ENCODE peak calls at places on chromosomes 16 and 17, in seven cellular contexts. One of them, this sample, is unnamed.

GRCh38 chr17:78609198-78609597 is 32.0 kb upstream of the DNAH17 start:
- DNase-seq in transverse colon: no peak
- DNase-seq in CD4-positive, alpha-beta T cell: no peak
- DNase-seq in AG04450: no peak
- DNase-seq in neural crest cell: no peak
- DNase-seq in H9: no peak
- DNase-seq in fibroblast of the aortic adventitia: no peak
- DNase-seq in this sample: no peak

GRCh38 chr16:21097151-21097550 is 53.5 kb downstream of the DNAH3 start:
- DNase-seq in transverse colon: no peak
- DNase-seq in CD4-positive, alpha-beta T cell: no peak
- DNase-seq in AG04450: no peak
- DNase-seq in neural crest cell: no peak
- DNase-seq in H9: no peak
- DNase-seq in fibroblast of the aortic adventitia: peak; percentile 32
- DNase-seq in this sample: no peak

GRCh38 chr16:78894872-78895271 is 705.7 kb downstream of the MAF start:
- DNase-seq in transverse colon: no peak
- DNase-seq in CD4-positive, alpha-beta T cell: no peak
- DNase-seq in AG04450: no peak
- DNase-seq in neural crest cell: no peak
- DNase-seq in H9: no peak
- DNase-seq in fibroblast of the aortic adventitia: no peak
- DNase-seq in this sample: no peak

GRCh38 chr17:1413281-1413791 is 13.3 kb upstream of the YWHAE start:
- DNase-seq in transverse colon: peak; percentile 26
- DNase-seq in CD4-positive, alpha-beta T cell: no peak
- DNase-seq in AG04450: no peak
- DNase-seq in neural crest cell: no peak
- DNase-seq in H9: no peak
- DNase-seq in fibroblast of the aortic adventitia: peak; percentile 95
- DNase-seq in this sample: peak; percentile 57

GRCh38 chr17:7380321-7380720 is 568 bp upstream of the TNK1 start:
- DNase-seq in transverse colon: peak; percentile 68
- DNase-seq in CD4-positive, alpha-beta T cell: no peak
- DNase-seq in AG04450: no peak
- DNase-seq in neural crest cell: no peak
- DNase-seq in H9: peak; percentile 64
- DNase-seq in fibroblast of the aortic adventitia: peak; percentile 74
- DNase-seq in this sample: no peak

GRCh38 chr17:72439893-72440502 is 319.2 kb downstream of the SOX9 start:
- DNase-seq in transverse colon: no peak
- DNase-seq in CD4-positive, alpha-beta T cell: no peak
- DNase-seq in AG04450: no peak
- DNase-seq in neural crest cell: no peak
- DNase-seq in H9: no peak
- DNase-seq in fibroblast of the aortic adventitia: no peak
- DNase-seq in this sample: no peak

GRCh38 chr17:59558953-59559352 is 6.5 kb upstream of the DHX40 start:
- DNase-seq in transverse colon: no peak
- DNase-seq in CD4-positive, alpha-beta T cell: no peak
- DNase-seq in AG04450: no peak
- DNase-seq in neural crest cell: no peak
- DNase-seq in H9: no peak
- DNase-seq in fibroblast of the aortic adventitia: peak; percentile 56
- DNase-seq in this sample: no peak

GRCh38 chr16:27880312-27880711 is 183.2 kb downstream of the GSG1L start:
- DNase-seq in transverse colon: no peak
- DNase-seq in CD4-positive, alpha-beta T cell: no peak
- DNase-seq in AG04450: no peak
- DNase-seq in neural crest cell: no peak
- DNase-seq in H9: no peak
- DNase-seq in fibroblast of the aortic adventitia: no peak
- DNase-seq in this sample: no peak

GRCh38 chr17:80859004-80859941 is 132.4 kb upstream of the CHMP6 start:
- DNase-seq in transverse colon: peak; percentile 61
- DNase-seq in CD4-positive, alpha-beta T cell: no peak
- DNase-seq in AG04450: peak; percentile 85
- DNase-seq in neural crest cell: no peak
- DNase-seq in H9: peak; percentile 67
- DNase-seq in fibroblast of the aortic adventitia: peak; percentile 94
- DNase-seq in this sample: no peak

GRCh38 chr17:48011405-48012150 is 26.0 kb downstream of the COPZ2 start:
- DNase-seq in transverse colon: peak; percentile 49
- DNase-seq in CD4-positive, alpha-beta T cell: peak; percentile 39
- DNase-seq in AG04450: no peak
- DNase-seq in neural crest cell: no peak
- DNase-seq in H9: peak; percentile 79
- DNase-seq in fibroblast of the aortic adventitia: peak; percentile 40
- DNase-seq in this sample: peak; percentile 74

GRCh38 chr16:24344791-24345190 is 88.7 kb downstream of the CACNG3 start:
- DNase-seq in transverse colon: no peak
- DNase-seq in CD4-positive, alpha-beta T cell: no peak
- DNase-seq in AG04450: no peak
- DNase-seq in neural crest cell: no peak
- DNase-seq in H9: no peak
- DNase-seq in fibroblast of the aortic adventitia: no peak
- DNase-seq in this sample: no peak

GRCh38 chr16:56589141-56590039 is at the start of gene MT3:
- DNase-seq in transverse colon: peak; percentile 38
- DNase-seq in CD4-positive, alpha-beta T cell: no peak
- DNase-seq in AG04450: no peak
- DNase-seq in neural crest cell: no peak
- DNase-seq in H9: peak; percentile 74
- DNase-seq in fibroblast of the aortic adventitia: no peak
- DNase-seq in this sample: no peak

GRCh38 chr16:89722392-89723278 is 1.3 kb downstream of the ZNF276 start:
- DNase-seq in transverse colon: peak; percentile 93
- DNase-seq in CD4-positive, alpha-beta T cell: peak; percentile 81
- DNase-seq in AG04450: no peak
- DNase-seq in neural crest cell: no peak
- DNase-seq in H9: no peak
- DNase-seq in fibroblast of the aortic adventitia: peak; percentile 31
- DNase-seq in this sample: peak; percentile 86

GRCh38 chr17:44655983-44656700 is at the start of gene MEIOC:
- DNase-seq in transverse colon: no peak
- DNase-seq in CD4-positive, alpha-beta T cell: no peak
- DNase-seq in AG04450: no peak
- DNase-seq in neural crest cell: peak; percentile 33
- DNase-seq in H9: peak; percentile 98
- DNase-seq in fibroblast of the aortic adventitia: no peak
- DNase-seq in this sample: peak; percentile 85

GRCh38 chr16:27450836-27451341 is 48.9 kb downstream of the IL21R start:
- DNase-seq in transverse colon: peak; percentile 50
- DNase-seq in CD4-positive, alpha-beta T cell: no peak
- DNase-seq in AG04450: no peak
- DNase-seq in neural crest cell: no peak
- DNase-seq in H9: no peak
- DNase-seq in fibroblast of the aortic adventitia: no peak
- DNase-seq in this sample: no peak

GRCh38 chr16:62225675-62226074 is 189.4 kb upstream of the CDH8 start:
- DNase-seq in transverse colon: peak; percentile 60
- DNase-seq in CD4-positive, alpha-beta T cell: no peak
- DNase-seq in AG04450: no peak
- DNase-seq in neural crest cell: peak; percentile 65
- DNase-seq in H9: peak; percentile 91
- DNase-seq in fibroblast of the aortic adventitia: no peak
- DNase-seq in this sample: no peak

GRCh38 chr17:44084131-44084538 is 13.6 kb downstream of the G6PC3 start:
- DNase-seq in transverse colon: no peak
- DNase-seq in CD4-positive, alpha-beta T cell: peak; percentile 12
- DNase-seq in AG04450: no peak
- DNase-seq in neural crest cell: no peak
- DNase-seq in H9: peak; percentile 78
- DNase-seq in fibroblast of the aortic adventitia: no peak
- DNase-seq in this sample: peak; percentile 62

DNA sequence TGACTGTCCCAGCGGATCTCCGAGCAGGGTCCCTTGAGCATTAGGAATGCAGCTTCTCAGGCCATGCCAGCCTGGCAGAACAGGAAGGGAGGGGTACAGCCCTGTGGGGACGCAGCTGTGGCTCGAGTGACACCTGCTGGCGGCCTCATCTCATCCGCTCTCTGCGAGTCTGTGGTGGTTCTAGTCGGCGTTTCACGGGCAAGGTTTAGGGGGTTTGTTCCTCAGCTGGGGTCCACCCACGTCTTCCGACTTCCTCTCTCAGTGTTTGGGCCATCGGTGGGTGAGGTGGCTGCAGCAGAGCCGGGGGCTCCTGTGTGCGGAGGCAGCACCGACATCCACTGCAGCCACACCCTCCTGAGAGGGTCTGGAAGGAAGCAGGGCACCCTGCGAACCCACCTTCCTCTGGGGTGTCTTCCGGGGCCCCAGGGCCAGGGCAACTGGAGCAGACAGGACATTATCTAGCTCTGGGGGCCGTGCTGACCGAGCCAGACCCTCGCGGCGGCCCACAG is 33.3 kb downstream of the JPH3 start:
- DNase-seq in transverse colon: peak; percentile 66
- DNase-seq in CD4-positive, alpha-beta T cell: peak; percentile 66
- DNase-seq in AG04450: no peak
- DNase-seq in neural crest cell: peak; percentile 55
- DNase-seq in H9: peak; percentile 66
- DNase-seq in fibroblast of the aortic adventitia: peak; percentile 57
- DNase-seq in this sample: peak; percentile 84
- TF ChIP-seq CTCF in transverse colon: peak; percentile 59
- TF ChIP-seq CTCF in CD4-positive, alpha-beta T cell: peak; percentile 79
- TF ChIP-seq CTCF in AG04450: peak; percentile 53
- TF ChIP-seq CTCF in neural crest cell: peak; percentile 61
- TF ChIP-seq CTCF in H9: peak; percentile 76
- TF ChIP-seq CTCF in fibroblast of the aortic adventitia: peak; percentile 69
- TF ChIP-seq CTCF in this sample: peak; percentile 84

GRCh38 chr16:86823125-86823524 is 244.8 kb downstream of the FOXL1 start:
- DNase-seq in transverse colon: no peak
- DNase-seq in CD4-positive, alpha-beta T cell: no peak
- DNase-seq in AG04450: no peak
- DNase-seq in neural crest cell: no peak
- DNase-seq in H9: no peak
- DNase-seq in fibroblast of the aortic adventitia: peak; percentile 24
- DNase-seq in this sample: no peak

GRCh38 chr16:86818701-86819522 is 240.6 kb downstream of the FOXL1 start:
- DNase-seq in transverse colon: no peak
- DNase-seq in CD4-positive, alpha-beta T cell: no peak
- DNase-seq in AG04450: no peak
- DNase-seq in neural crest cell: no peak
- DNase-seq in H9: no peak
- DNase-seq in fibroblast of the aortic adventitia: peak; percentile 29
- DNase-seq in this sample: no peak

GRCh38 chr16:86821933-86822332 is 243.6 kb downstream of the FOXL1 start:
- DNase-seq in transverse colon: no peak
- DNase-seq in CD4-positive, alpha-beta T cell: no peak
- DNase-seq in AG04450: no peak
- DNase-seq in neural crest cell: no peak
- DNase-seq in H9: no peak
- DNase-seq in fibroblast of the aortic adventitia: no peak
- DNase-seq in this sample: no peak

GRCh38 chr16:86816930-86817625 is 238.7 kb downstream of the FOXL1 start:
- DNase-seq in transverse colon: no peak
- DNase-seq in CD4-positive, alpha-beta T cell: no peak
- DNase-seq in AG04450: no peak
- DNase-seq in neural crest cell: no peak
- DNase-seq in H9: no peak
- DNase-seq in fibroblast of the aortic adventitia: no peak
- DNase-seq in this sample: no peak

GRCh38 chr16:86819523-86819887 is 241.2 kb downstream of the FOXL1 start:
- DNase-seq in transverse colon: no peak
- DNase-seq in CD4-positive, alpha-beta T cell: no peak
- DNase-seq in AG04450: no peak
- DNase-seq in neural crest cell: no peak
- DNase-seq in H9: no peak
- DNase-seq in fibroblast of the aortic adventitia: peak; percentile 16
- DNase-seq in this sample: no peak
- TF ChIP-seq CTCF in transverse colon: no peak
- TF ChIP-seq CTCF in CD4-positive, alpha-beta T cell: no peak
- TF ChIP-seq CTCF in AG04450: peak; percentile 48
- TF ChIP-seq CTCF in neural crest cell: no peak
- TF ChIP-seq CTCF in H9: peak; percentile 49
- TF ChIP-seq CTCF in fibroblast of the aortic adventitia: peak; percentile 36
- TF ChIP-seq CTCF in this sample: no peak

DNA sequence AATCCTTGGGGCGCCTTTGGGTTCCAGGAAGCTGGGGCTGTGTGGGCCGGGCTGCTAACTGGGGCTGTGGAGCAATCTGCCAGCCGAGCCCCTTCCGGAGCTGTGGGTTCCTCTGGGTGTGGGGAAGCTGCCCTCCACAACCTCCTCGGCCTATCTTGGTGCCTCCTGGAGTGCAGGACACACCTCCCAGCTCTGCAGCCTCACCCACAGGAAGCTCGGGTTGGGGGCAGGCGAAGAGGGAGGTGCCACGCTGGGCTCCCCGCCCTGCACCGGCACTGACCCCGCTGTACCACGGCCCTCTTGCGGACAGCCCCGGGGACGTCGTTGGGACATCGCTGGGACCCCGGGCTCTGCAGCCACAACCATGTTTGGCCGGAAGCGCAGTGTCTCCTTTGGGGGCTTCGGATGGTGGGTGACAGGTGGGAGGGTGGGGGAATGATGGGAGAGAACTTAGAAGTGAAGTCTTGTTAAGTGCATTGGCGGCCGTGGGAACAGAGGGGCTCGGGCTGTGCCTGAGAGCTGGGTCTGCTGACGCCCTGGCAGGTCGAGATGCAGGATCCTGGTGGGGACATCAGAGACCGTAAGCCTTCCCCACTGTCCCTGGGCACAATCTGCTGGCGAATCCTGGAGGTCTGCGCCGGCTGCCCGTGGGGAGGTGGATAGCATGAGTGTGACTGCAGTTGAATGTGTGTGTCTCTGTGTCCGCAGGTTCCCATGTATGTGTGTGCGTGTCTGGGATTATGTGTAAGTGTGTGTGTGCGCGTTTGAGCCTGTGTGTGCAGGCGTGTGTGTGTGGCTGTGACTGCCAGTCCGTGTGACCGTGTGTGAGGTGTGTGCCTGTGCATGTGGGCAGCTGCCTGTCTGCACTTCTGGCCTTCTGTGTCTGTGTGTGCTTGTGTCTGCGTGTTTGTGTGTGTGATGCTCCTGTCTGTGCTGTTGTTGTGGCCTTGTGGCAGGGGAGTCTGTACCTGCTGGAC is at the start of gene RAP1GAP2:
- DNase-seq in transverse colon: peak; percentile 82
- DNase-seq in CD4-positive, alpha-beta T cell: peak; percentile 58
- DNase-seq in AG04450: no peak
- DNase-seq in neural crest cell: no peak
- DNase-seq in H9: no peak
- DNase-seq in fibroblast of the aortic adventitia: no peak
- DNase-seq in this sample: peak; percentile 53
- TF ChIP-seq CTCF in transverse colon: peak; percentile 32
- TF ChIP-seq CTCF in CD4-positive, alpha-beta T cell: no peak
- TF ChIP-seq CTCF in AG04450: no peak
- TF ChIP-seq CTCF in neural crest cell: no peak
- TF ChIP-seq CTCF in H9: no peak
- TF ChIP-seq CTCF in fibroblast of the aortic adventitia: no peak
- TF ChIP-seq CTCF in this sample: no peak

DNA sequence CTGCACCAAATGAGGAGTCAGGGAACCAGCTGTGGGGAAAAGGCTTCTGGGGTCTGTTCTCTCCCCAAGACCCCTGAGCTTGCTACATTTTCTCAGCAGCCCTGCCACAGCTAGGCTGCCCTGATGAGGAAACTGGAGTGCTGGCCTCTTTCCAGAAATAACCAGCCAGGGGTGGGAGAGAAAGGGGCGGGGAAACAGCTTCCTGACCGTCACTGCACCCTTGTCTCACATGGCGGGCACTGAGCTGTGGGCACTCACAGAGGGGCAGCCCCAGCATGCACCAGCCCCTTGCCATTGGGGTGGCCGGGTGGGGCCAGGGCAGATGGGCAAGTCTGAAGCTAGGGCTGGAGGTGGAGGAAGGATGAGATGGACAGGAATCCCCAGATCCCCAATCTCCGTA is 2.9 kb downstream of the SRL start:
- DNase-seq in transverse colon: no peak
- DNase-seq in CD4-positive, alpha-beta T cell: no peak
- DNase-seq in AG04450: no peak
- DNase-seq in neural crest cell: no peak
- DNase-seq in H9: no peak
- DNase-seq in fibroblast of the aortic adventitia: no peak
- DNase-seq in this sample: no peak
- TF ChIP-seq CTCF in transverse colon: no peak
- TF ChIP-seq CTCF in CD4-positive, alpha-beta T cell: no peak
- TF ChIP-seq CTCF in AG04450: no peak
- TF ChIP-seq CTCF in neural crest cell: no peak
- TF ChIP-seq CTCF in H9: no peak
- TF ChIP-seq CTCF in fibroblast of the aortic adventitia: no peak
- TF ChIP-seq CTCF in this sample: no peak